ENCODE peak calls at places on chromosomes 5 and 9, in eight cellular contexts. Q is COR-L47; S is ovary; L is CD8-positive, alpha-beta T cell; H is fibroblast of pulmonary artery; E is stimulated activated CD4-positive, alpha-beta T cell treated with anti-CD3 and anti-CD28 coated beads, Interleukin-12 subunit alpha, Interleukin-12 subunit beta, amount 100 ng/mL, for 48 hours; M is activated CD4-positive, alpha-beta T cell treated with anti-CD3 and anti-CD28 coated beads for 4 hours; F is transverse colon. K is an unnamed sample.

GRCh38 chr9:129996161-129996849 is 46.7 kb downstream of the FNBP1 start:
- DNase-seq in E (no peak), F (no peak), L (no peak), Q (no peak), S (no peak), M (no peak), H (no peak), K (peak)

GRCh38 chr9:69370430-69370829 is 45.4 kb downstream of the ENTREP1 start:
- DNase-seq in L (no peak), F (no peak), Q (no peak), H (peak), M (no peak), E (no peak), S (no peak), K (no peak)

GRCh38 chr9:26745111-26745510 is 147.5 kb downstream of the CAAP1 start:
- DNase-seq in Q (no peak), M (no peak), S (no peak), L (no peak), F (no peak), E (no peak), H (no peak), K (no peak)

GRCh38 chr5:148976569-148977321 is 86.1 kb downstream of the SH3TC2 start:
- DNase-seq in H (no peak), S (no peak), L (no peak), F (no peak), E (no peak), M (no peak), Q (no peak), K (no peak)

GRCh38 chr9:18849910-18850677 is 182.9 kb downstream of the SAXO1 start:
- DNase-seq in Q (no peak), L (no peak), M (no peak), H (no peak), F (no peak), E (no peak), S (no peak), K (no peak)

GRCh38 chr5:138035605-138036537 is 3.0 kb upstream of the FAM13B start:
- DNase-seq in H (peak), S (peak), M (peak), Q (peak), L (peak), E (peak), F (peak), K (peak)

GRCh38 chr9:127968717-127969383 is 11.9 kb downstream of the EEIG1 start:
- DNase-seq in L (no peak), M (no peak), Q (peak), H (peak), F (peak), E (no peak), S (no peak), K (no peak)

GRCh38 chr5:55222819-55223124 is 4.3 kb downstream of the MCIDAS start:
- DNase-seq in S (no peak), F (no peak), M (no peak), L (no peak), H (no peak), E (no peak), Q (no peak), K (no peak)

GRCh38 chr5:30918171-30918570 is 275.3 kb upstream of the CDH6 start:
- DNase-seq in H (no peak), E (no peak), L (no peak), S (no peak), Q (no peak), M (no peak), F (no peak), K (no peak)

GRCh38 chr9:128409998-128410397 is 10.7 kb upstream of the CERCAM start:
- DNase-seq in F (no peak), M (no peak), L (no peak), Q (no peak), H (peak), E (no peak), S (no peak), K (no peak)

GRCh38 chr5:8176101-8176693 is 307.2 kb downstream of the MTRR start:
- DNase-seq in F (no peak), S (peak), M (no peak), H (no peak), L (no peak), Q (no peak), E (no peak), K (no peak)

GRCh38 chr9:109115931-109116541 is 3.7 kb downstream of the TMEM245 start:
- DNase-seq in L (no peak), M (no peak), Q (no peak), H (peak), E (no peak), F (no peak), S (peak), K (no peak)

GRCh38 chr5:177447611-177448243 is 1.1 kb downstream of the PRR7 start:
- DNase-seq in L (no peak), F (no peak), Q (peak), M (no peak), S (no peak), E (no peak), H (peak), K (no peak)

GRCh38 chr9:70556736-70557135 is 142.3 kb upstream of the KLF9 start:
- DNase-seq in H (no peak), M (no peak), F (no peak), S (no peak), Q (no peak), E (no peak), L (no peak), K (no peak)

GRCh38 chr9:136512651-136513066 is 29.8 kb upstream of the SEC16A start:
- DNase-seq in Q (no peak), E (no peak), L (no peak), F (no peak), M (no peak), H (peak), S (no peak), K (no peak)

GRCh38 chr9:131323629-131324028 is 34.1 kb downstream of the PLPP7 start:
- DNase-seq in M (no peak), S (no peak), L (no peak), F (no peak), Q (no peak), H (no peak), E (no peak), K (no peak)

GRCh38 chr9:136947955-136948510 is 3.0 kb downstream of the C8G start:
- DNase-seq in F (peak), E (no peak), S (no peak), Q (no peak), H (peak), M (no peak), L (no peak), K (peak)

GRCh38 chr9:81716409-81716808 is 27.1 kb upstream of the TLE1 start:
- DNase-seq in F (no peak), E (no peak), S (no peak), L (no peak), H (peak), M (no peak), Q (no peak), K (no peak)

GRCh38 chr5:132749506-132749905 is 2.3 kb downstream of the CCNI2 start:
- DNase-seq in E (no peak), Q (no peak), L (no peak), S (no peak), M (no peak), H (no peak), F (peak), K (no peak)

GRCh38 chr5:82620957-82621600 is 342.9 kb upstream of the RPS23 start:
- DNase-seq in S (no peak), H (no peak), Q (no peak), L (no peak), E (no peak), M (no peak), F (no peak), K (no peak)

GRCh38 chr9:19901586-19901985 is 112.7 kb upstream of the SLC24A2 start:
- DNase-seq in H (no peak), L (no peak), F (no peak), E (no peak), M (no peak), Q (no peak), S (no peak), K (no peak)

GRCh38 chr9:101268426-101268825 is 116.4 kb downstream of the BAAT start:
- DNase-seq in F (no peak), H (no peak), L (no peak), M (no peak), E (no peak), S (no peak), Q (no peak), K (no peak)

GRCh38 chr9:90979138-90979551 is 177.5 kb downstream of the SYK start:
- DNase-seq in L (no peak), M (no peak), H (no peak), Q (no peak), E (no peak), S (no peak), F (no peak), K (no peak)

K was measured in Peyer's patch.